ENCODE peak calls at places on chromosomes 16 and 17, in four cellular contexts. H is GM12878, D is HepG2, A is H1. C is an unnamed sample. For H3K9me3, the result is how much of the 10 kb centered on the place peaks cover.

GRCh38 chr17:82948081-82948511 is 108.3 kb upstream of the ZNF750 start:
- DNase-seq in H (no peak), D (no peak), A (no peak), C (no peak)

GRCh38 chr17:34613064-34614019 is 34.0 kb downstream of the TMEM132E start:
- DNase-seq in A (no peak), D (no peak), H (no peak), C (no peak)

GRCh38 chr16:47136101-47136820 is 7.5 kb downstream of the NETO2 start:
- DNase-seq in A (no peak), D (peak), H (no peak), C (no peak)

GRCh38 chr16:54938351-54939346 is 8.0 kb downstream of the IRX5 start:
- DNase-seq in H (no peak), D (no peak), A (no peak), C (no peak)

GRCh38 chr17:44947461-44948314 is at the start of gene KIF18B:
- DNase-seq in H (peak), A (peak), D (peak), C (peak)

GRCh38 chr17:43877031-43877430 is 30.1 kb downstream of the CD300LG start:
- DNase-seq in A (no peak), H (no peak), D (no peak), C (no peak)

GRCh38 chr16:89002851-89003830 is 26.1 kb upstream of the CBFA2T3 start:
- DNase-seq in D (no peak), H (no peak), A (no peak), C (no peak)

GRCh38 chr16:89615596-89616090 is 2.2 kb downstream of the DPEP1 start:
- DNase-seq in H (no peak), A (no peak), D (no peak), C (no peak)

GRCh38 chr16:57070986-57071540 is 21.3 kb upstream of the CPNE2 start:
- DNase-seq in A (no peak), H (no peak), D (no peak), C (no peak)

GRCh38 chr17:77420476-77420803 is 279.7 kb downstream of the SEC14L1 start:
- DNase-seq in H (no peak), A (no peak), D (no peak), C (no peak)

GRCh38 chr17:6666077-6666521 is 14.5 kb downstream of the C17orf100 start:
- DNase-seq in H (no peak), D (peak), A (peak), C (peak)

GRCh38 chr17:79997004-79997673 is 38.5 kb downstream of the TBC1D16 start:
- DNase-seq in H (peak), D (no peak), A (no peak), C (no peak)

GRCh38 chr17:70365098-70365583 is 195.8 kb downstream of the KCNJ2 start:
- DNase-seq in A (no peak), H (peak), D (no peak), C (no peak)

GRCh38 chr17:5676012-5676411 is 91.7 kb upstream of the NLRP1 start:
- DNase-seq in D (no peak), A (no peak), H (peak), C (no peak)

GRCh38 chr16:3461120-3461519 is 17.6 kb downstream of the NAA60 start:
- DNase-seq in A (no peak), H (no peak), D (no peak), C (no peak)

GRCh38 chr16:84340305-84341040 is 27.9 kb upstream of the ATP2C2 start:
- DNase-seq in A (no peak), D (no peak), H (no peak), C (no peak)

GRCh38 chr17:82272495-82273326 is 789 bp downstream of the CSNK1D start:
- DNase-seq in D (no peak), A (no peak), H (no peak), C (no peak)

GRCh38 chr16:20918486-20919239 is 18.1 kb downstream of the LYRM1 start:
- DNase-seq in A (no peak), H (no peak), D (no peak), C (no peak)

GRCh38 chr17:57279432-57279831 is 23.1 kb downstream of the MSI2 start:
- DNase-seq in H (no peak), D (no peak), A (no peak), C (no peak)

GRCh38 chr17:7438050-7438614 is 1.2 kb upstream of the FGF11 start:
- DNase-seq in D (no peak), H (no peak), A (no peak), C (no peak)

GRCh38 chr16:89402962-89403361 is 87.4 kb downstream of the ANKRD11 start:
- DNase-seq in H (no peak), D (no peak), A (no peak), C (no peak)

GRCh38 chr16:13503960-13504635 is 415.9 kb upstream of the ERCC4 start:
- DNase-seq in H (no peak), D (no peak), A (no peak), C (no peak)

GRCh38 chr16:85384831-85385462 is 228.2 kb upstream of the GSE1 start:
- DNase-seq in A (no peak), H (no peak), D (no peak), C (no peak)

GRCh38 chr16:51577621-51578303 is 426.7 kb upstream of the SALL1 start:
- DNase-seq in D (no peak), A (peak), H (peak), C (peak)

GRCh38 chr17:80225230-80225629 is 5.0 kb downstream of the SLC26A11 start:
- DNase-seq in H (no peak), D (no peak), A (no peak), C (no peak)

GRCh38 chr17:13024033-13024432 is 6.2 kb upstream of the ELAC2 start:
- DNase-seq in H (no peak), A (no peak), D (no peak), C (no peak)

GRCh38 chr16:29820271-29820701 is at the start of gene MVP:
- DNase-seq in D (no peak), A (no peak), H (no peak), C (no peak)

GRCh38 chr16:64238576-64238975 is 883.3 kb downstream of the CDH11 start:
- DNase-seq in A (no peak), D (no peak), H (no peak), C (no peak)

GRCh38 chr17:10116267-10116666 is 82.1 kb downstream of the GAS7 start:
- DNase-seq in D (no peak), A (no peak), H (no peak), C (no peak)

GRCh38 chr17:33962857-33963655 is 292.0 kb upstream of the CCL2 start:
- DNase-seq in A (no peak), D (no peak), H (peak), C (no peak)

GRCh38 chr16:996672-997071 is 15.1 kb downstream of the SOX8 start:
- DNase-seq in A (no peak), H (no peak), D (no peak), C (no peak)

GRCh38 chr16:67504190-67505021 is 21.1 kb upstream of the AGRP start:
- DNase-seq in A (no peak), H (no peak), D (peak), C (no peak)

GRCh38 chr16:88804552-88805339 is 1.2 kb downstream of the CDT1 start:
- DNase-seq in H (no peak), A (no peak), D (peak), C (no peak)

GRCh38 chr16:1961651-1962067 is 2.3 kb downstream of the NDUFB10 start:
- DNase-seq in D (peak), H (no peak), A (no peak), C (no peak)

GRCh38 chr17:43169561-43170139 is 1.4 kb upstream of the NBR1 start:
- DNase-seq in D (peak), A (no peak), H (no peak), C (no peak)

GRCh38 chr17:76530826-76531500 is 6.5 kb downstream of the CYGB start:
- DNase-seq in D (no peak), A (no peak), H (no peak), C (no peak)

GRCh38 chr17:7586673-7587419 is 3.0 kb downstream of the SOX15 start:
- DNase-seq in D (peak), A (no peak), H (no peak), C (no peak)

GRCh38 chr17:280901-281300 is 71.7 kb downstream of the RPH3AL start:
- DNase-seq in A (no peak), D (no peak), H (no peak), C (no peak)

GRCh38 chr16:46908540-46909372 is 24.6 kb downstream of the GPT2 start:
- DNase-seq in A (peak), D (peak), H (no peak), C (peak)

GRCh38 chr16:20868890-20869289 is 31.3 kb downstream of the DCUN1D3 start:
- DNase-seq in H (no peak), D (peak), A (no peak), C (no peak)

GRCh38 chr16:31727553-31727952 is 146.1 kb upstream of the ZNF267 start:
- DNase-seq in A (no peak), D (no peak), H (no peak), C (no peak)
- H3K9me3 ChIP-seq in A (under half), D (under half), H (under half), C (under half)

GRCh38 chr17:31320791-31321190 is 631 bp downstream of the EVI2A start:
- DNase-seq in H (no peak), D (no peak), A (no peak), C (no peak)
- TF ChIP-seq SUZ12 in H (no peak), D (no peak), A (no peak), C (no peak)

GRCh38 chr16:17938546-17938945 is 398.0 kb downstream of the NPIPA8 start:
- DNase-seq in D (no peak), H (no peak), A (no peak), C (no peak)
- H3K9me3 ChIP-seq in D (under half), H (under half), A (under half), C (under half)

GRCh38 chr17:46039592-46040186 is 40.6 kb downstream of the STH start:
- DNase-seq in A (no peak), H (no peak), D (no peak), C (no peak)

GRCh38 chr17:46038414-46038813 is 39.4 kb downstream of the STH start:
- DNase-seq in H (no peak), D (no peak), A (no peak), C (no peak)

GRCh38 chr17:46036491-46036890 is 37.4 kb downstream of the STH start:
- DNase-seq in D (no peak), H (no peak), A (no peak), C (no peak)

GRCh38 chr17:46037722-46038255 is 38.7 kb downstream of the STH start:
- DNase-seq in D (no peak), H (no peak), A (no peak), C (no peak)

GRCh38 chr17:46038937-46039336 is 39.9 kb downstream of the STH start:
- DNase-seq in A (no peak), D (no peak), H (no peak), C (no peak)
- TF ChIP-seq SUZ12 in A (no peak), D (no peak), H (no peak), C (no peak)

C was measured in NT2/D1.